ENCODE peak calls at places on chromosomes 12 and 14, in eight cellular contexts. Q, G, Z, M, O, D, Y and L are unnamed samples.

GRCh38 chr12:104457746-104458644 is 1.2 kb downstream of the CHST11 start:
- DNase-seq in Q (peak), G (peak), Y (no peak), O (peak), D (no peak), Z (peak), M (peak), L (peak)

GRCh38 chr12:125254856-125255255 is 189.6 kb downstream of the AACS start:
- DNase-seq in D (no peak), Y (no peak), O (no peak), G (no peak), Q (no peak), Z (no peak), M (peak), L (no peak)

GRCh38 chr14:73237786-73238261 is 518 bp downstream of the PAPLN start:
- DNase-seq in Q (peak), M (no peak), Z (no peak), G (no peak), Y (no peak), D (no peak), O (no peak), L (peak)

GRCh38 chr12:54961190-54961589 is 23.4 kb downstream of the TESPA1 start:
- DNase-seq in Q (no peak), G (no peak), M (peak), D (no peak), Z (no peak), O (no peak), Y (no peak), L (no peak)

GRCh38 chr12:131390408-131391100 is 320.3 kb upstream of the SFSWAP start:
- DNase-seq in Q (no peak), Z (no peak), G (no peak), M (no peak), D (no peak), Y (no peak), O (no peak), L (peak)

GRCh38 chr12:75623631-75624118 is 112.3 kb upstream of the KRR1 start:
- DNase-seq in D (no peak), O (peak), Z (no peak), Q (no peak), Y (peak), G (no peak), M (no peak), L (no peak)

GRCh38 chr12:71439613-71440392 is at the start of gene LGR5:
- DNase-seq in M (peak), Z (no peak), Q (peak), Y (no peak), G (no peak), O (peak), D (no peak), L (peak)

GRCh38 chr12:112017041-112017440 is 3.8 kb downstream of the ERP29 start:
- DNase-seq in Z (no peak), D (peak), Y (no peak), M (no peak), O (no peak), G (no peak), Q (no peak), L (no peak)

GRCh38 chr14:22427771-22428228 is 161.2 kb downstream of the DAD1 start:
- DNase-seq in Q (no peak), G (no peak), M (no peak), D (no peak), O (no peak), Y (no peak), Z (no peak), L (no peak)

GRCh38 chr12:13175499-13175898 is 21.0 kb upstream of the EMP1 start:
- DNase-seq in O (peak), D (no peak), M (no peak), Z (no peak), Y (peak), Q (peak), G (no peak), L (no peak)

GRCh38 chr12:6335451-6336078 is 6.3 kb downstream of the TNFRSF1A start:
- DNase-seq in D (no peak), O (peak), Z (peak), G (peak), M (no peak), Y (peak), Q (peak), L (peak)

GRCh38 chr12:111445311-111446043 is 39.8 kb downstream of the SH2B3 start:
- DNase-seq in Z (no peak), M (no peak), O (no peak), G (no peak), Y (no peak), D (no peak), Q (no peak), L (peak)

GRCh38 chr14:37663498-37663897 is 68.1 kb downstream of the TTC6 start:
- DNase-seq in Z (no peak), D (no peak), Y (no peak), G (no peak), Q (no peak), O (no peak), M (no peak), L (no peak)

GRCh38 chr12:76583301-76583700 is 23.7 kb upstream of the OSBPL8 start:
- DNase-seq in Y (no peak), G (no peak), Z (no peak), M (no peak), O (no peak), Q (peak), D (no peak), L (no peak)

GRCh38 chr12:93297536-93297935 is 80.2 kb upstream of the NUDT4 start:
- DNase-seq in Z (no peak), M (no peak), O (no peak), Y (no peak), Q (no peak), G (no peak), D (no peak), L (no peak)

GRCh38 chr14:68894802-68895201 is 84.3 kb downstream of the ACTN1 start:
- DNase-seq in D (no peak), M (no peak), G (no peak), O (no peak), Z (no peak), Y (peak), Q (no peak), L (no peak)

GRCh38 chr12:124407074-124407473 is 112.2 kb downstream of the RFLNA start:
- DNase-seq in M (no peak), D (no peak), Z (no peak), Y (no peak), G (no peak), Q (no peak), O (no peak), L (no peak)